ENCODE peak calls at places on chromosomes 1 and 21, in seven cellular contexts. N is IMR-90, P is neuronal stem cell, Q is mesenchymal stem cell, A is H9, C is mesendoderm, T is H1. U is an unnamed sample.

GRCh38 chr1:50237081-50237480 is 128.4 kb downstream of the ELAVL4 start:
- DNase-seq in N (no peak), P (no peak), Q (no peak), A (no peak), C (no peak), T (no peak), U (no peak)

GRCh38 chr1:91687452-91687851 is 186.8 kb downstream of the CDC7 start:
- DNase-seq in N (no peak), P (no peak), Q (peak; percentile 30), A (no peak), C (no peak), T (no peak), U (peak; percentile 84)

GRCh38 chr1:192905049-192905448 is 96.2 kb downstream of the RGS2 start:
- DNase-seq in N (no peak), P (no peak), Q (no peak), A (no peak), C (no peak), T (no peak), U (no peak)

GRCh38 chr21:33402011-33402979 is 918 bp upstream of the IFNGR2 start:
- DNase-seq in N (peak; percentile 71), P (peak; percentile 39), Q (peak; percentile 82), A (peak; percentile 60), C (peak; percentile 82), T (no peak), U (peak; percentile 96)

GRCh38 chr1:11788549-11789053 is 17.2 kb downstream of the MTHFR start:
- DNase-seq in N (no peak), P (no peak), Q (no peak), A (no peak), C (no peak), T (no peak), U (no peak)

GRCh38 chr1:231272880-231273279 is 31.9 kb downstream of the GNPAT start:
- DNase-seq in N (peak; percentile 53), P (no peak), Q (peak; percentile 76), A (no peak), C (peak; percentile 1), T (no peak), U (peak; percentile 51)

GRCh38 chr21:26840912-26841311 is 4.3 kb downstream of the ADAMTS1 start:
- DNase-seq in N (peak; percentile 76), P (no peak), Q (peak; percentile 68), A (no peak), C (peak; percentile 46), T (no peak), U (peak; percentile 79)

GRCh38 chr1:222643603-222643936 is 25.7 kb downstream of the MIA3 start:
- DNase-seq in N (no peak), P (no peak), Q (no peak), A (no peak), C (no peak), T (no peak), U (no peak)

GRCh38 chr1:200311256-200311655 is 98.6 kb downstream of the ZNF281 start:
- DNase-seq in N (peak; percentile 50), P (no peak), Q (peak; percentile 44), A (no peak), C (no peak), T (no peak), U (no peak)

GRCh38 chr1:20110679-20111078 is 8.7 kb downstream of the PLA2G2D start:
- DNase-seq in N (peak; percentile 61), P (no peak), Q (no peak), A (no peak), C (peak; percentile 10), T (no peak), U (peak; percentile 63)

GRCh38 chr1:228088586-228089498 is 6.3 kb downstream of the ARF1 start:
- DNase-seq in N (no peak), P (no peak), Q (peak; percentile 23), A (no peak), C (no peak), T (no peak), U (peak; percentile 31)

GRCh38 chr1:34690269-34690668 is 64.6 kb upstream of the GJB5 start:
- DNase-seq in N (no peak), P (no peak), Q (no peak), A (no peak), C (no peak), T (no peak), U (no peak)

GRCh38 chr1:43253173-43253572 is 16.6 kb upstream of the TMEM125 start:
- DNase-seq in N (no peak), P (no peak), Q (no peak), A (no peak), C (no peak), T (no peak), U (no peak)

GRCh38 chr1:56508523-56508983 is 70.8 kb downstream of the PLPP3 start:
- DNase-seq in N (peak; percentile 53), P (no peak), Q (no peak), A (no peak), C (no peak), T (no peak), U (peak; percentile 90)

GRCh38 chr1:7677815-7678214 is 93.3 kb upstream of the VAMP3 start:
- DNase-seq in N (no peak), P (no peak), Q (no peak), A (no peak), C (no peak), T (no peak), U (no peak)

GRCh38 chr1:9047019-9047418 is 20.8 kb upstream of the SLC2A7 start:
- DNase-seq in N (no peak), P (no peak), Q (no peak), A (no peak), C (no peak), T (no peak), U (no peak)

GRCh38 chr21:40829791-40830190 is 17.2 kb downstream of the DSCAM start:
- DNase-seq in N (no peak), P (no peak), Q (no peak), A (no peak), C (no peak), T (no peak), U (peak; percentile 77)

GRCh38 chr1:218171302-218171893 is 113.7 kb upstream of the RRP15 start:
- DNase-seq in N (peak; percentile 49), P (peak; percentile 32), Q (peak; percentile 52), A (no peak), C (peak; percentile 26), T (no peak), U (peak; percentile 72)

GRCh38 chr1:156496211-156496761 is 4.3 kb downstream of the MEF2D start:
- DNase-seq in N (peak; percentile 28), P (no peak), Q (no peak), A (no peak), C (no peak), T (no peak), U (no peak)

GRCh38 chr1:209926045-209926444 is 12.0 kb upstream of the SYT14 start:
- DNase-seq in N (peak; percentile 64), P (no peak), Q (no peak), A (no peak), C (no peak), T (no peak), U (no peak)

GRCh38 chr1:11728126-11728806 is 7.7 kb upstream of the AGTRAP start:
- DNase-seq in N (no peak), P (no peak), Q (no peak), A (no peak), C (no peak), T (no peak), U (no peak)

GRCh38 chr1:200351826-200352549 is 57.8 kb downstream of the ZNF281 start:
- DNase-seq in N (peak; percentile 98), P (no peak), Q (peak; percentile 98), A (no peak), C (no peak), T (no peak), U (peak; percentile 54)

GRCh38 chr1:167517535-167518330 is 596 bp downstream of the CD247 start:
- DNase-seq in N (no peak), P (no peak), Q (no peak), A (no peak), C (no peak), T (no peak), U (peak; percentile 78)

GRCh38 chr21:38534591-38534990 is 36.3 kb upstream of the ERG start:
- DNase-seq in N (no peak), P (no peak), Q (no peak), A (no peak), C (no peak), T (no peak), U (no peak)

GRCh38 chr21:36010801-36011200 is 49.5 kb downstream of the SETD4 start:
- DNase-seq in N (no peak), P (no peak), Q (no peak), A (no peak), C (no peak), T (no peak), U (no peak)

GRCh38 chr1:107941123-107941522 is 23.9 kb downstream of the VAV3 start:
- DNase-seq in N (no peak), P (no peak), Q (peak; percentile 40), A (no peak), C (no peak), T (no peak), U (peak; percentile 85)

GRCh38 chr1:107940178-107940577 is 24.8 kb downstream of the VAV3 start:
- DNase-seq in N (no peak), P (no peak), Q (no peak), A (no peak), C (no peak), T (no peak), U (no peak)

GRCh38 chr1:107942829-107943228 is 22.2 kb downstream of the VAV3 start:
- DNase-seq in N (no peak), P (no peak), Q (no peak), A (no peak), C (no peak), T (no peak), U (no peak)

GRCh38 chr1:107939256-107939655 is 25.7 kb downstream of the VAV3 start:
- DNase-seq in N (no peak), P (no peak), Q (no peak), A (no peak), C (no peak), T (no peak), U (no peak)

GRCh38 chr1:107943694-107944093 is 21.3 kb downstream of the VAV3 start:
- DNase-seq in N (no peak), P (no peak), Q (no peak), A (no peak), C (no peak), T (no peak), U (no peak)
- H2BK5ac ChIP-seq in N (no peak overlapping the region), P (no peak overlapping the region), Q (no peak overlapping the region), A (no peak overlapping the region), C (no peak overlapping the region), T (no peak overlapping the region), U (no peak overlapping the region)

DNA sequence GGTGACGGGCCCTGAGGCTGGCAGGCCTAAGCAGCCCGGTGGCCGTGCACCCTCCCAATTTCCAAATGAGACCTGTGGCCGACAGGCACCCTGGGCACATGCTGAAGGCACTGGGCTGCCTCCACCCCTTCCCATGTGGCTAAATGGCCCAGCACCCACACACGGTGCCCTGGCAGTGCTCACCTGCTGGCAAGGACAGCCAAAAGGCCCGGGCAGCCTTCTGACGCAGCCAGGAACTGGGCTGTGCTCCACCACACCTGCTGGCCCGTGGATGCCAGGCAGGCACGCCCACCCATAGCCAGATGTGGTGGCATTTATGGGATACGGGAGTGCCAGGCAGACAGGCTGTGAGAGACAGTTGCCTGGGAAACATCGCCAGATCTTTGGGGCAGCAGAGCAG is 4.0 kb upstream of the FAAP20 start:
- DNase-seq in N (no peak), P (no peak), Q (no peak), A (no peak), C (no peak), T (no peak), U (no peak)
- H3K4me1 ChIP-seq in N (peaks cover 7% of the 10 kb centered on the region), P (peaks cover 30% of the 10 kb centered on the region), Q (peaks cover 26% of the 10 kb centered on the region), A (no peaks in the 10 kb centered on the region), C (peaks cover 1% of the 10 kb centered on the region), T (peaks cover 10% of the 10 kb centered on the region), U (peaks cover 6% of the 10 kb centered on the region)

GRCh38 chr1:229485318-229485717 is 22.8 kb downstream of the NUP133 start:
- DNase-seq in N (no peak), P (no peak), Q (no peak), A (no peak), C (no peak), T (no peak), U (no peak)
- H2BK5ac ChIP-seq in N (no peak overlapping the region), P (no peak overlapping the region), Q (peak overlapping the region; percentile 33), A (no peak overlapping the region), C (no peak overlapping the region), T (no peak overlapping the region), U (no peak overlapping the region)

GRCh38 chr1:205521646-205522150 is 17.2 kb downstream of the CDK18 start:
- DNase-seq in N (no peak), P (no peak), Q (no peak), A (no peak), C (no peak), T (no peak), U (no peak)
- H3K4me1 ChIP-seq in N (peaks cover 3% of the 10 kb centered on the region), P (no peaks in the 10 kb centered on the region), Q (no peaks in the 10 kb centered on the region), A (peaks cover 8% of the 10 kb centered on the region), C (no peaks in the 10 kb centered on the region), T (peaks cover 29% of the 10 kb centered on the region), U (peaks cover 4% of the 10 kb centered on the region)